ENCODE peak calls at places on chromosomes 3 and 15, in four cellular contexts. One of them, this sample, is unnamed.

GRCh38 chr3:133938770-133939495 is 43.3 kb upstream of the RAB6B start:
- DNase-seq in naive thymus-derived CD4-positive, alpha-beta T cell: no peak
- DNase-seq in RWPE2: no peak
- DNase-seq in COR-L47: no peak
- DNase-seq in this sample: peak

GRCh38 chr15:36601952-36602351 is 22.5 kb downstream of the CDIN1 start:
- DNase-seq in naive thymus-derived CD4-positive, alpha-beta T cell: no peak
- DNase-seq in RWPE2: no peak
- DNase-seq in COR-L47: no peak
- DNase-seq in this sample: no peak

GRCh38 chr3:69509288-69509687 is 123.4 kb upstream of the FRMD4B start:
- DNase-seq in naive thymus-derived CD4-positive, alpha-beta T cell: no peak
- DNase-seq in RWPE2: no peak
- DNase-seq in COR-L47: no peak
- DNase-seq in this sample: no peak

GRCh38 chr3:133991637-133992036 is 38.1 kb downstream of the SLCO2A1 start:
- DNase-seq in naive thymus-derived CD4-positive, alpha-beta T cell: no peak
- DNase-seq in RWPE2: no peak
- DNase-seq in COR-L47: no peak
- DNase-seq in this sample: no peak

GRCh38 chr3:48194446-48195071 is 6.3 kb upstream of the CDC25A start:
- DNase-seq in naive thymus-derived CD4-positive, alpha-beta T cell: no peak
- DNase-seq in RWPE2: peak
- DNase-seq in COR-L47: no peak
- DNase-seq in this sample: no peak

GRCh38 chr15:85583404-85584390 is 203.3 kb downstream of the AKAP13 start:
- DNase-seq in naive thymus-derived CD4-positive, alpha-beta T cell: no peak
- DNase-seq in RWPE2: no peak
- DNase-seq in COR-L47: peak
- DNase-seq in this sample: no peak

GRCh38 chr3:58173670-58174472 is 36.9 kb downstream of the DNASE1L3 start:
- DNase-seq in naive thymus-derived CD4-positive, alpha-beta T cell: peak
- DNase-seq in RWPE2: no peak
- DNase-seq in COR-L47: peak
- DNase-seq in this sample: no peak

GRCh38 chr15:71515375-71516186 is 294.8 kb upstream of the NR2E3 start:
- DNase-seq in naive thymus-derived CD4-positive, alpha-beta T cell: no peak
- DNase-seq in RWPE2: no peak
- DNase-seq in COR-L47: no peak
- DNase-seq in this sample: no peak

GRCh38 chr15:93035953-93036810 is 52.8 kb downstream of the RGMA start:
- DNase-seq in naive thymus-derived CD4-positive, alpha-beta T cell: peak
- DNase-seq in RWPE2: peak
- DNase-seq in COR-L47: peak
- DNase-seq in this sample: no peak

GRCh38 chr3:125024817-125025216 is 31.0 kb downstream of the HEG1 start:
- DNase-seq in naive thymus-derived CD4-positive, alpha-beta T cell: no peak
- DNase-seq in RWPE2: no peak
- DNase-seq in COR-L47: no peak
- DNase-seq in this sample: no peak

GRCh38 chr3:138862531-138862923 is 27.8 kb upstream of the PIK3CB start:
- DNase-seq in naive thymus-derived CD4-positive, alpha-beta T cell: no peak
- DNase-seq in RWPE2: no peak
- DNase-seq in COR-L47: no peak
- DNase-seq in this sample: peak

GRCh38 chr3:14740983-14741382 is 66.0 kb downstream of the C3orf20 start:
- DNase-seq in naive thymus-derived CD4-positive, alpha-beta T cell: no peak
- DNase-seq in RWPE2: no peak
- DNase-seq in COR-L47: no peak
- DNase-seq in this sample: no peak

GRCh38 chr3:183701744-183702143 is 4.1 kb downstream of the YEATS2 start:
- DNase-seq in naive thymus-derived CD4-positive, alpha-beta T cell: no peak
- DNase-seq in RWPE2: no peak
- DNase-seq in COR-L47: no peak
- DNase-seq in this sample: no peak

GRCh38 chr3:127420825-127421224 is 133.0 kb upstream of the PRR20G start:
- DNase-seq in naive thymus-derived CD4-positive, alpha-beta T cell: no peak
- DNase-seq in RWPE2: no peak
- DNase-seq in COR-L47: no peak
- DNase-seq in this sample: no peak

GRCh38 chr3:37969601-37970100 is 20.9 kb upstream of the VILL start:
- DNase-seq in naive thymus-derived CD4-positive, alpha-beta T cell: no peak
- DNase-seq in RWPE2: no peak
- DNase-seq in COR-L47: no peak
- DNase-seq in this sample: no peak

GRCh38 chr3:72401005-72401404 is 447.2 kb downstream of the SHQ1 start:
- DNase-seq in naive thymus-derived CD4-positive, alpha-beta T cell: no peak
- DNase-seq in RWPE2: no peak
- DNase-seq in COR-L47: no peak
- DNase-seq in this sample: no peak

GRCh38 chr15:58981808-58982475 is 5.5 kb upstream of the RNF111 start:
- DNase-seq in naive thymus-derived CD4-positive, alpha-beta T cell: peak
- DNase-seq in RWPE2: no peak
- DNase-seq in COR-L47: no peak
- DNase-seq in this sample: no peak

GRCh38 chr15:33720952-33721351 is 247.3 kb upstream of the CHRM5 start:
- DNase-seq in naive thymus-derived CD4-positive, alpha-beta T cell: no peak
- DNase-seq in RWPE2: no peak
- DNase-seq in COR-L47: no peak
- DNase-seq in this sample: no peak

GRCh38 chr15:32687556-32687955 is 30.2 kb upstream of the GREM1 start:
- DNase-seq in naive thymus-derived CD4-positive, alpha-beta T cell: no peak
- DNase-seq in RWPE2: peak
- DNase-seq in COR-L47: no peak
- DNase-seq in this sample: no peak

GRCh38 chr15:90436952-90437351 is 48.9 kb downstream of the IQGAP1 start:
- DNase-seq in naive thymus-derived CD4-positive, alpha-beta T cell: no peak
- DNase-seq in RWPE2: no peak
- DNase-seq in COR-L47: no peak
- DNase-seq in this sample: no peak

GRCh38 chr3:2713923-2714322 is 396.3 kb downstream of the IL5RA start:
- DNase-seq in naive thymus-derived CD4-positive, alpha-beta T cell: no peak
- DNase-seq in RWPE2: no peak
- DNase-seq in COR-L47: no peak
- DNase-seq in this sample: no peak

GRCh38 chr15:94972314-94972713 is 741.0 kb downstream of the MCTP2 start:
- DNase-seq in naive thymus-derived CD4-positive, alpha-beta T cell: no peak
- DNase-seq in RWPE2: no peak
- DNase-seq in COR-L47: no peak
- DNase-seq in this sample: no peak

This sample was measured in chondrocyte.